ENCODE peak calls at places on chromosomes 13 and 19, in seven cellular contexts. B, O, V, T, Y, P and M are unnamed samples.

GRCh38 chr19:17405250-17406038 is at the start of gene BST2:
- DNase-seq in V (no peak), Y (peak), P (peak), O (peak), T (peak), B (no peak), M (no peak)

GRCh38 chr13:47813683-47814082 is 187.4 kb downstream of the SUCLA2 start:
- DNase-seq in P (no peak), Y (no peak), B (no peak), T (no peak), V (no peak), O (no peak), M (peak)

GRCh38 chr19:18292810-18293641 is 11.6 kb upstream of the JUND start:
- DNase-seq in P (peak), T (peak), O (peak), V (no peak), B (no peak), Y (no peak), M (peak)

GRCh38 chr19:31598730-31599238 is 249.5 kb upstream of the TSHZ3 start:
- DNase-seq in B (no peak), T (no peak), V (no peak), O (no peak), Y (no peak), P (no peak), M (no peak)

GRCh38 chr13:50228527-50228926 is 213.3 kb downstream of the KCNRG start:
- DNase-seq in P (no peak), Y (no peak), T (no peak), V (no peak), B (no peak), O (no peak), M (no peak)

GRCh38 chr13:33034897-33035296 is 18.7 kb downstream of the KL start:
- DNase-seq in B (no peak), Y (no peak), P (no peak), V (no peak), O (no peak), T (peak), M (no peak)

GRCh38 chr19:2578391-2578826 is 102.5 kb downstream of the GADD45B start:
- DNase-seq in O (no peak), B (no peak), V (no peak), T (no peak), Y (no peak), P (peak), M (no peak)

GRCh38 chr13:111505175-111505777 is 184.8 kb downstream of the TEX29 start:
- DNase-seq in Y (no peak), O (no peak), B (no peak), T (no peak), P (no peak), V (no peak), M (peak)

GRCh38 chr19:3642987-3643386 is 16.4 kb upstream of the CACTIN start:
- DNase-seq in O (peak), T (no peak), P (no peak), Y (no peak), V (no peak), B (no peak), M (no peak)

GRCh38 chr13:96958286-96958891 is 35.9 kb downstream of the OXGR1 start:
- DNase-seq in O (no peak), Y (no peak), B (peak), P (no peak), V (no peak), T (peak), M (no peak)

GRCh38 chr13:84821261-84821660 is 939.0 kb upstream of the SLITRK1 start:
- DNase-seq in O (no peak), Y (no peak), P (no peak), T (no peak), B (no peak), V (no peak), M (no peak)

GRCh38 chr19:10516671-10517286 is 468 bp downstream of the S1PR5 start:
- DNase-seq in O (no peak), P (no peak), Y (no peak), V (no peak), B (no peak), T (no peak), M (no peak)

GRCh38 chr19:2239771-2240770 is 3.4 kb downstream of the SF3A2 start:
- DNase-seq in V (no peak), B (no peak), Y (no peak), T (no peak), P (no peak), O (peak), M (no peak)

GRCh38 chr19:49447485-49448431 is 3.9 kb downstream of the PIH1D1 start:
- DNase-seq in B (no peak), O (peak), Y (no peak), P (no peak), T (no peak), V (no peak), M (no peak)

GRCh38 chr13:50678464-50679162 is 164.9 kb downstream of the DLEU7 start:
- DNase-seq in Y (no peak), P (peak), T (no peak), O (no peak), V (no peak), B (no peak), M (no peak)

GRCh38 chr19:48290341-48290922 is 20.6 kb downstream of the ZNF114 start:
- DNase-seq in T (no peak), P (peak), O (no peak), Y (no peak), B (peak), V (no peak), M (peak)